ENCODE peak calls at places on chromosome 16, in four cellular contexts. M, X, N and W are unnamed samples.

GRCh38 chr16:55393976-55394375 is 70.0 kb downstream of the IRX6 start:
- DNase-seq in X (no peak), M (no peak), N (peak; percentile 10), W (no peak)

GRCh38 chr16:61834082-61834481 is 202.2 kb downstream of the CDH8 start:
- DNase-seq in N (no peak), X (no peak), M (no peak), W (no peak)

GRCh38 chr16:383326-384020 is 1.7 kb upstream of the PGAP6 start:
- DNase-seq in X (peak; percentile 73), M (no peak), N (no peak), W (no peak)

GRCh38 chr16:74999208-74999682 is 421 bp downstream of the ZNRF1 start:
- DNase-seq in X (peak; percentile 58), N (no peak), M (no peak), W (no peak)

GRCh38 chr16:47917118-47917517 is 238.7 kb downstream of the ABCC12 start:
- DNase-seq in M (no peak), X (no peak), N (no peak), W (no peak)

GRCh38 chr16:85271198-85271597 is 158.9 kb upstream of the CIBAR2 start:
- DNase-seq in M (no peak), N (no peak), X (no peak), W (no peak)

GRCh38 chr16:83273504-83274173 is 534.1 kb upstream of the HSBP1 start:
- DNase-seq in N (no peak), M (no peak), X (no peak), W (no peak)

GRCh38 chr16:72635104-72635503 is 412.8 kb downstream of the ZFHX3 start:
- DNase-seq in M (no peak), N (no peak), X (no peak), W (no peak)

GRCh38 chr16:82621796-82622195 is 5.0 kb upstream of the CDH13 start:
- DNase-seq in N (no peak), X (no peak), M (no peak), W (no peak)

GRCh38 chr16:85625053-85625452 is 11.9 kb downstream of the GSE1 start:
- DNase-seq in X (no peak), M (no peak), N (no peak), W (no peak)

GRCh38 chr16:79430129-79430789 is 170.3 kb downstream of the MAF start:
- DNase-seq in M (no peak), X (no peak), N (no peak), W (no peak)

GRCh38 chr16:84511180-84511800 is 6.8 kb upstream of the MEAK7 start:
- DNase-seq in M (peak; percentile 85), X (peak; percentile 82), N (peak; percentile 90), W (peak; percentile 86)

GRCh38 chr16:65745-66144 is 6.7 kb downstream of the RHBDF1 start:
- DNase-seq in M (peak; percentile 79), N (peak; percentile 91), X (peak; percentile 86), W (no peak)

GRCh38 chr16:72637306-72637705 is 410.6 kb downstream of the ZFHX3 start:
- DNase-seq in N (no peak), M (peak; percentile 25), X (no peak), W (no peak)

GRCh38 chr16:84281077-84281476 is 13.6 kb upstream of the WFDC1 start:
- DNase-seq in X (no peak), M (peak; percentile 57), N (no peak), W (no peak)

GRCh38 chr16:16083421-16084156 is 134.2 kb downstream of the ABCC1 start:
- DNase-seq in M (peak; percentile 85), X (no peak), N (no peak), W (no peak)

GRCh38 chr16:69089091-69089912 is 16.2 kb upstream of the HAS3 start:
- DNase-seq in X (peak; percentile 48), N (no peak), M (peak; percentile 35), W (no peak)

GRCh38 chr16:71360378-71360777 is 1.9 kb downstream of the CALB2 start:
- DNase-seq in X (no peak), N (no peak), M (peak; percentile 80), W (no peak)

GRCh38 chr16:67336646-67337045 is 10.0 kb downstream of the LRRC36 start:
- DNase-seq in X (no peak), M (no peak), N (no peak), W (no peak)

GRCh38 chr16:85987750-85988078 is 88.8 kb downstream of the IRF8 start:
- DNase-seq in X (no peak), N (no peak), M (no peak), W (no peak)

GRCh38 chr16:74309789-74310781 is 13.5 kb downstream of the PSMD7 start:
- DNase-seq in M (peak; percentile 65), N (peak; percentile 28), X (no peak), W (peak; percentile 43)

GRCh38 chr16:4580245-4580644 is 24.1 kb downstream of the C16orf96 start:
- DNase-seq in X (no peak), M (peak; percentile 48), N (no peak), W (no peak)

GRCh38 chr16:19645557-19645981 is 72.5 kb downstream of the KNOP1 start:
- DNase-seq in M (no peak), N (peak; percentile 79), X (no peak), W (no peak)

GRCh38 chr16:64907844-64908243 is 214.0 kb downstream of the CDH11 start:
- DNase-seq in N (no peak), M (no peak), X (no peak), W (no peak)

GRCh38 chr16:54473201-54473993 is 186.8 kb upstream of the IRX3 start:
- DNase-seq in X (no peak), M (no peak), N (peak; percentile 34), W (no peak)

GRCh38 chr16:67423015-67423414 is 6.7 kb upstream of the ZDHHC1 start:
- DNase-seq in N (no peak), M (no peak), X (no peak), W (no peak)

GRCh38 chr16:28985611-28986041 is 774 bp downstream of the LAT start:
- DNase-seq in M (no peak), N (no peak), X (no peak), W (no peak)

GRCh38 chr16:71637398-71637797 is 11.4 kb downstream of the MARVELD3 start:
- DNase-seq in N (no peak), X (no peak), M (no peak), W (peak; percentile 22)

GRCh38 chr16:71526111-71526998 is at the start of gene CHST4:
- DNase-seq in X (no peak), N (no peak), M (peak; percentile 24), W (peak; percentile 76)

GRCh38 chr16:586645-587590 is 2.9 kb upstream of the RAB40C start:
- DNase-seq in X (peak; percentile 82), M (no peak), N (no peak), W (no peak)

GRCh38 chr16:4298761-4299522 is 16.9 kb upstream of the GLIS2 start:
- DNase-seq in M (peak; percentile 95), X (peak; percentile 57), N (no peak), W (no peak)

GRCh38 chr16:19753815-19754643 is 36.0 kb downstream of the IQCK start:
- DNase-seq in N (no peak), M (peak; percentile 45), X (no peak), W (no peak)

GRCh38 chr16:88815901-88816589 is 4.3 kb upstream of the APRT start:
- DNase-seq in N (no peak), M (peak; percentile 46), X (peak; percentile 71), W (no peak)

GRCh38 chr16:53642094-53642493 is 61.6 kb downstream of the RPGRIP1L start:
- DNase-seq in X (no peak), N (no peak), M (no peak), W (no peak)

GRCh38 chr16:8899709-8900317 is 17.7 kb downstream of the LITAFD start:
- DNase-seq in N (no peak), X (no peak), M (no peak), W (no peak)

DNA sequence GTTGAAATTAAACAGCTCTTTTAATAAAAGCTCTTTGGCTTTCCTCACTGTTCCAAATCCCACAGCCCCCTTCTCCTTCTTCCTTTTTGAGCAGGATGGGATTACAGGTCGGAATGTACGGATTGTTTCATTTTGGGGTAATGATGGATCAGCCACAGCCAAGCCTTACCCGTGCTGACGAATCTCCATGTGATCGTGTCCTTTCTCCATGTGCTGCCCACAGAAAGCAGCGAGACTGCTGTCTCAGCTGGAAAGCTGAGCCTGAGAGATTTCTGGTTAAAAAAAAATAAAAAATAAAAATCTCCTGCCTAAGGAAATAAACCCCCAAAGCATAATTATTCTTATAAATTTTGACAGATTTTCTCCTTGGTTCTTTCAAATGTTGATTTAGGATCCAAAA is 276.6 kb downstream of the CPPED1 start:
- DNase-seq in X (no peak), N (no peak), M (no peak), W (no peak)
- H3K4me1 ChIP-seq in X (no peaks in the 10 kb centered on the region), N (no peaks in the 10 kb centered on the region), M (peaks cover 5% of the 10 kb centered on the region), W (no peaks in the 10 kb centered on the region)

DNA sequence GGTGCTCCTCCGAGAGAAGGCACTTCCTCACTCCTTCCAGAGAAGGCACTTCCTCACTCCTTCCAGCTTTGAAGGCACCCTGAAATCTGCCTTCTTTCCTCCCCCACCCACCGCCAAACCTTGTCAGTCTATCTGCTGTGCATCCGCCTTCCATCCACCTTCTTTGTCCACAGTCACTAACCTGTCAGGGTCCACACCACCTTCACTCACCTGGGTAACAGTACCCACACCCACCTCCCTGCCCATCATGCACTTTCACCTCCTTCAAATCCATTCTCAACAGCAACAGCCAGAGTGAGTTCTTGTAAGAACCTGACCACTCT is 5.2 kb downstream of the CCDC102A start:
- DNase-seq in X (no peak), N (no peak), M (no peak), W (no peak)
- H3K4me1 ChIP-seq in X (peaks cover 5% of the 10 kb centered on the region), N (no peaks in the 10 kb centered on the region), M (peaks cover 60% of the 10 kb centered on the region), W (peaks cover 11% of the 10 kb centered on the region)

DNA sequence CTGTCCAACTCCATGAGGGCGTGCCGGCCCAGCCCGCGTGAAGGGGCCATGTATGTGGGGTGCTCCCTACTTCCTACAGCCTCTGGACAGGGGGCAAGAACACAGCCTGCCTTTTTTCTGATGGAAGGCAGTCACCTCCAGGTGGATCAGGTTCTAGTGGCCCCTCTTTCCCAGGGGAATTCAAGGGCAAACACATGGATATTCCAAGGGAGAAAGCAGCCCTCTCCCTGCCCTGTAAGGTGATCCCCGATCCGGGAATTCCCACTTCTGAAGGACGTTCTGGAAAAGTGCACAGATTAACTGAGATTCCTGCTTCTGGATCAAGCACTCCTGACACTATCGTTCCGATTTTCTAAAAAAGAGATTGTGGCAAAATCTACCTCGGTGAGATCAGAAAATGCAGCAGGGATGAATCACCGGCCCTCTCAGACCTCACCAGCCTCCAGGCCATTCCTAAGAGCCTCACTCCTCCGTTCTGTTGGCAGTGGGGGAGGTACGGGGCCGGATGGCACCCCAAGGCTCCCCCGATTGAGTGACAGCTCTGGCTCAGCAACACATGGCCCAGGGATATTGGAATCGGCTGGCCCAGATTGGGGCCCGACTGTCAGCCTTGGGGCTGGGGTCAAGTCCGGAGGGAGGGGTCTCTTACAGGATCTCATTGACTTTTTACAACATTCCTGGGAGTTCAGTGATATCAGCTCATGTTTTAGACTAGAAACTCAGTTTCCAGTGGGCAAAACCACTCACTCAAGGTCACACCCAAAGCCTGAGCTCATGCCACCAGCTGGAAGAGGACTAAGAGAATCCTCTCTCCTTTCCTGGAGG is 12.3 kb downstream of the STX1B start:
- DNase-seq in M (peak; percentile 74), N (no peak), X (no peak), W (no peak)
- H3K4me1 ChIP-seq in M (peaks cover 44% of the 10 kb centered on the region), N (no peaks in the 10 kb centered on the region), X (peaks cover 4% of the 10 kb centered on the region), W (peaks cover 3% of the 10 kb centered on the region)

GRCh38 chr16:49168146-49168545 is 113.5 kb downstream of the CBLN1 start:
- DNase-seq in M (no peak), X (no peak), N (no peak), W (no peak)
- H3K4me1 ChIP-seq in M (no peaks in the 10 kb centered on the region), X (no peaks in the 10 kb centered on the region), N (no peaks in the 10 kb centered on the region), W (no peaks in the 10 kb centered on the region)

GRCh38 chr16:49846800-49847199 is 9.1 kb downstream of the ZNF423 start:
- DNase-seq in M (no peak), X (no peak), N (no peak), W (no peak)
- H3K4me1 ChIP-seq in M (no peaks in the 10 kb centered on the region), X (no peaks in the 10 kb centered on the region), N (no peaks in the 10 kb centered on the region), W (peaks cover 8% of the 10 kb centered on the region)

GRCh38 chr16:2481676-2482075 is 6.7 kb downstream of the TBC1D24 start:
- DNase-seq in X (peak; percentile 49), M (no peak), N (no peak), W (no peak)
- H3K4me1 ChIP-seq in X (peaks cover 44% of the 10 kb centered on the region), M (no peaks in the 10 kb centered on the region), N (no peaks in the 10 kb centered on the region), W (no peaks in the 10 kb centered on the region)